ENCODE peak calls at places on chromosomes 1 and 21, in five cellular contexts. P is astrocyte, A is transverse colon, W is H7, Y is SK-N-SH. D is an unnamed sample.

GRCh38 chr1:25137521-25138395 is 94.5 kb downstream of the SYF2 start:
- DNase-seq in P (no peak), A (no peak), W (no peak), Y (no peak), D (no peak)

GRCh38 chr1:172383541-172383940 is 36.9 kb upstream of the C1orf105 start:
- DNase-seq in P (peak; percentile 83), A (no peak), W (no peak), Y (no peak), D (peak; percentile 60)

GRCh38 chr1:179814513-179814838 is 63.1 kb downstream of the TOR1AIP2 start:
- DNase-seq in P (no peak), A (no peak), W (peak; percentile 83), Y (no peak), D (no peak)

GRCh38 chr1:165187020-165187628 is 169.4 kb downstream of the LMX1A start:
- DNase-seq in P (no peak), A (no peak), W (no peak), Y (no peak), D (no peak)

GRCh38 chr1:160326393-160326792 is 16.7 kb downstream of the COPA start:
- DNase-seq in P (no peak), A (no peak), W (no peak), Y (no peak), D (no peak)

GRCh38 chr1:117371436-117372151 is 4.3 kb downstream of the MAN1A2 start:
- DNase-seq in P (peak; percentile 63), A (no peak), W (no peak), Y (no peak), D (peak; percentile 18)

GRCh38 chr21:42688226-42688840 is 34.9 kb downstream of the PDE9A start:
- DNase-seq in P (no peak), A (no peak), W (no peak), Y (no peak), D (no peak)

GRCh38 chr1:109658533-109659051 is 2.7 kb downstream of the GSTM4 start:
- DNase-seq in P (no peak), A (no peak), W (no peak), Y (no peak), D (no peak)

GRCh38 chr1:55070291-55070690 is 30.9 kb downstream of the PCSK9 start:
- DNase-seq in P (no peak), A (no peak), W (no peak), Y (no peak), D (no peak)

GRCh38 chr1:205980182-205980830 is 22.9 kb downstream of the RAB7B start:
- DNase-seq in P (no peak), A (no peak), W (no peak), Y (peak; percentile 38), D (no peak)

GRCh38 chr1:112788561-112788960 is 73.4 kb upstream of the PPM1J start:
- DNase-seq in P (no peak), A (no peak), W (no peak), Y (no peak), D (no peak)

GRCh38 chr1:200901796-200902444 is 7.2 kb downstream of the INAVA start:
- DNase-seq in P (no peak), A (no peak), W (no peak), Y (peak; percentile 54), D (no peak)

GRCh38 chr1:156086256-156086662 is 4.0 kb upstream of the MEX3A start:
- DNase-seq in P (peak; percentile 64), A (no peak), W (peak; percentile 17), Y (no peak), D (peak; percentile 51)

GRCh38 chr1:243343970-243344749 is 88.3 kb downstream of the SDCCAG8 start:
- DNase-seq in P (peak; percentile 21), A (no peak), W (peak; percentile 59), Y (peak; percentile 59), D (no peak)

GRCh38 chr1:32592953-32593352 is 53.7 kb downstream of the ZBTB8A start:
- DNase-seq in P (peak; percentile 14), A (no peak), W (no peak), Y (no peak), D (peak; percentile 16)

GRCh38 chr1:4655674-4656532 is 1.5 kb downstream of the AJAP1 start:
- DNase-seq in P (peak; percentile 38), A (peak; percentile 18), W (peak; percentile 91), Y (peak; percentile 87), D (peak; percentile 62)

GRCh38 chr1:4656533-4657140 is 2.2 kb downstream of the AJAP1 start:
- DNase-seq in P (no peak), A (no peak), W (peak; percentile 64), Y (no peak), D (no peak)

GRCh38 chr1:4653796-4654715 is at the start of gene AJAP1:
- DNase-seq in P (no peak), A (no peak), W (peak; percentile 94), Y (peak; percentile 78), D (no peak)

GRCh38 chr1:4653328-4653660 is 1.1 kb upstream of the AJAP1 start:
- DNase-seq in P (no peak), A (no peak), W (peak; percentile 70), Y (no peak), D (no peak)

GRCh38 chr1:4654764-4655673 is 610 bp downstream of the AJAP1 start:
- DNase-seq in P (no peak), A (no peak), W (peak; percentile 83), Y (peak; percentile 82), D (no peak)
- H3K27me3 ChIP-seq in P (peaks cover 10% of the 10 kb centered on the region), A (peaks cover 84% of the 10 kb centered on the region), W (peaks cover 54% of the 10 kb centered on the region), Y (no peaks in the 10 kb centered on the region), D (peaks cover 19% of the 10 kb centered on the region)

GRCh38 chr1:231201375-231202124 is 39.5 kb upstream of the GNPAT start:
- DNase-seq in P (no peak), A (no peak), W (no peak), Y (no peak), D (no peak)

GRCh38 chr1:231200417-231201031 is 38.7 kb downstream of the TRIM67 start:
- DNase-seq in P (peak; percentile 11), A (no peak), W (no peak), Y (peak; percentile 75), D (peak; percentile 59)

GRCh38 chr1:231202125-231202633 is 38.8 kb upstream of the GNPAT start:
- DNase-seq in P (no peak), A (no peak), W (peak; percentile 14), Y (no peak), D (no peak)

GRCh38 chr1:231206856-231207255 is 34.2 kb upstream of the GNPAT start:
- DNase-seq in P (no peak), A (no peak), W (peak; percentile 64), Y (no peak), D (peak; percentile 34)

DNA sequence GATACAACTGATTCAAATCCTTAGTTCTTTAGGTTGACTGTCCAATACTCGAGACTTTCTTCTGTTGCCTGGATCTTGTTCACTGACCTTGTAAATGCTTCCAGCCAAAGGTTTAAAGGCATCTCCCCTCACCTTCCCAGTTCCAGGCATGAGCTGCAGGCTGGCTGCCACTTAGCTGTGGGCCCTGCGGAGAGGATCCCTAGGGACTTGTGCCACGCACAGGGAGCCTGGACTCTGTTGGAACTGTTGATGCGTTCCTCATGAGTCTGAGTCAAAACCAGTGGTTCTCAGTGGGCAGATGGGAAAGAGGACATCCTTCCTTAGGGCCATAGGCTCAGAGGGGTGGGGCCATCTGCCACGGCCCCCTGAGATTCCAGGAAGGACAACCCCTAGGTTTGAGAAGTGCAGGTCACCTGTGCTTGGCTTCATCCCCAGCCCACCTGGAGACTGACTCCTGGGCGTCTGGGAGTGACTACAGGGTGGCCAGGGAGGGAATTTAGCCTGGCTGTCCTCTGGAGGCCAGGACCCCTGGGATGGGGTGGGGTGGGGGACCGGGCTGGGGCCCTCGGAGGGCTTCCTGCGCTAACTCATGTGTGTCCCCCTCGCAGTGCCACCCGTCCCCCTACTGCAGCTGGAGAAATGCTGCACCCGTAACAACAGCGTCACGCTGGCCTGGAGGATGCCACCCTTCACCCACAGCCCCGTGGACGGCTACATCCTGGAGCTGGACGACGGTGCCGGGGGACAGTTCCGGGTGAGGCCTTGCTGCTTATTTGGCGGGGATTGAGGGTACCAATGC is 37.6 kb upstream of the GNPAT start:
- DNase-seq in P (no peak), A (no peak), W (peak; percentile 35), Y (no peak), D (no peak)
- H3K27me3 ChIP-seq in P (peaks cover 5% of the 10 kb centered on the region), A (peaks cover 12% of the 10 kb centered on the region), W (peaks cover 30% of the 10 kb centered on the region), Y (no peaks in the 10 kb centered on the region), D (peaks cover 11% of the 10 kb centered on the region)

DNA sequence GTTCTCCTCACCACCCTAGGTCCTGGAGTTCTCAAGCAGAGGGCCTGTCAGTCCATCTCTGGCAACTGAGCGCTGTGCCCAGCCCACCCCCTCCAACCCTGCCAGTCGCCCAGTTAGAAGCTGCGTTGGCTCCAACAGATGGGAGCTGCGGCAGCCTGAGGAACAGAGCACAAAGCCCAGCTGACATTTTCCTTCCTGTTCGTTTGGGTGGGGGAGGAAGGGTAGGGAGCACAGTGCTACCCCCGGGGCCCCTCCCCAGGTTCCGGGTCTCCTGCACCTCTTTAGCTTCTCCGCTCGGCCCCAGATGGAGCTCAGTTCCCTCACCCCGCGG is 1.4 kb downstream of the LRRN2 start:
- DNase-seq in P (no peak), A (no peak), W (peak; percentile 72), Y (no peak), D (no peak)
- H3K27me3 ChIP-seq in P (peaks cover 60% of the 10 kb centered on the region), A (peaks cover 18% of the 10 kb centered on the region), W (peaks cover 37% of the 10 kb centered on the region), Y (peaks cover 30% of the 10 kb centered on the region), D (peaks cover 43% of the 10 kb centered on the region)

GRCh38 chr1:204873714-204874113 is 3.1 kb downstream of the NFASC start:
- DNase-seq in P (no peak), A (no peak), W (no peak), Y (no peak), D (no peak)

GRCh38 chr1:204873176-204873575 is 2.5 kb downstream of the NFASC start:
- DNase-seq in P (no peak), A (no peak), W (no peak), Y (no peak), D (no peak)

GRCh38 chr1:204872262-204872881 is 1.7 kb downstream of the NFASC start:
- DNase-seq in P (peak; percentile 86), A (no peak), W (no peak), Y (no peak), D (no peak)

GRCh38 chr1:204875255-204875654 is 4.6 kb downstream of the NFASC start:
- DNase-seq in P (no peak), A (no peak), W (peak; percentile 37), Y (no peak), D (no peak)

DNA sequence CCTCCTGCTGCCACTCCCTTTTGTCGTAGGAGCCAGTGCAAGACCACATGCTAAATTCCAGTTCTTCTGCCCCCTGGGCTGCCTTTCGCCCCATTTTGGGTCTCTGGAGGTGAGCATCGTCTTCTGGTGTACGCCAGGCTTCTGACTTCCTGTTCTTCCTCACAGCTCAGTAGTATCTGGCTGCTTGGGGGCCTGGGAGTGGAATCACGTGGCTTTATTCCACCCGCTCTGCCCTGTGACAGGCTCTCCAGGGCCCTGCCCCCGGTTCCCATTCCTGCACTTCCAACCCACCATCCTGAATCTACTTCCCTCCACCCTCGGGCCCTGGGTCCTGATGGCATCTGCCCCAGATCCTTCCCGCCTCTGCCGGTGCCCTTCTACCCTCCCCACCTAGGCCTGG is 3.6 kb downstream of the NFASC start:
- DNase-seq in P (no peak), A (no peak), W (no peak), Y (no peak), D (no peak)
- H3K27me3 ChIP-seq in P (no peaks in the 10 kb centered on the region), A (no peaks in the 10 kb centered on the region), W (no peaks in the 10 kb centered on the region), Y (no peaks in the 10 kb centered on the region), D (peaks cover 8% of the 10 kb centered on the region)